ENCODE peak calls at places on chromosomes 2 and 18, in four cellular contexts. C is NCI-H1417, S is cardiac muscle cell, N is PC-9. D is an unnamed sample.

GRCh38 chr18:10739152-10739551 is 213.3 kb downstream of the NAPG start:
- DNase-seq in C (no peak), S (no peak), N (no peak), D (no peak)

GRCh38 chr2:54455584-54456525 is at the start of gene SPTBN1:
- DNase-seq in C (peak), S (peak), N (peak), D (no peak)

GRCh38 chr2:101307503-101307902 is 998 bp downstream of the RNF149 start:
- DNase-seq in C (no peak), S (no peak), N (no peak), D (no peak)

GRCh38 chr2:181810823-181811695 is 80.5 kb upstream of the ITPRID2 start:
- DNase-seq in C (no peak), S (no peak), N (peak), D (no peak)

GRCh38 chr2:43842866-43843226 is 4.1 kb downstream of the ABCG8 start:
- DNase-seq in C (no peak), S (no peak), N (no peak), D (no peak)

GRCh38 chr2:30235859-30236535 is 4.7 kb downstream of the LBH start:
- DNase-seq in C (no peak), S (no peak), N (no peak), D (no peak)

GRCh38 chr18:48133675-48134251 is 203.3 kb upstream of the SMAD2 start:
- DNase-seq in C (peak), S (no peak), N (peak), D (no peak)

GRCh38 chr2:142756430-142756829 is 121.0 kb upstream of the KYNU start:
- DNase-seq in C (no peak), S (no peak), N (no peak), D (no peak)

GRCh38 chr2:68379184-68379708 is 14.2 kb downstream of the PLEK start:
- DNase-seq in C (no peak), S (no peak), N (no peak), D (no peak)

GRCh38 chr18:31400191-31400590 is 23.6 kb downstream of the DSG4 start:
- DNase-seq in C (no peak), S (no peak), N (no peak), D (no peak)